ENCODE peak calls at places on chromosomes 1 and 21, in five cellular contexts. One of them, this sample, is unnamed.

GRCh38 chr1:205515781-205516253 is 11.3 kb downstream of the CDK18 start:
- DNase-seq in neuronal stem cell: no peak
- DNase-seq in H9: no peak
- DNase-seq in IMR-90: no peak
- DNase-seq in mesendoderm: peak
- DNase-seq in this sample: peak

GRCh38 chr21:29613021-29613420 is 314.3 kb downstream of the BACH1 start:
- DNase-seq in neuronal stem cell: no peak
- DNase-seq in IMR-90: peak
- DNase-seq in H9: no peak
- DNase-seq in mesendoderm: no peak
- DNase-seq in this sample: no peak

GRCh38 chr1:98049370-98050115 is 128.7 kb upstream of the DPYD start:
- DNase-seq in H9: peak
- DNase-seq in mesendoderm: peak
- DNase-seq in neuronal stem cell: no peak
- DNase-seq in IMR-90: peak
- DNase-seq in this sample: no peak

GRCh38 chr1:53696990-53697389 is 42.0 kb downstream of the GLIS1 start:
- DNase-seq in H9: no peak
- DNase-seq in neuronal stem cell: no peak
- DNase-seq in mesendoderm: no peak
- DNase-seq in IMR-90: no peak
- DNase-seq in this sample: no peak

GRCh38 chr1:223545325-223545724 is 120.2 kb downstream of the CAPN8 start:
- DNase-seq in H9: no peak
- DNase-seq in neuronal stem cell: no peak
- DNase-seq in IMR-90: no peak
- DNase-seq in mesendoderm: no peak
- DNase-seq in this sample: no peak

GRCh38 chr1:154775559-154776338 is 94.3 kb downstream of the KCNN3 start:
- DNase-seq in IMR-90: no peak
- DNase-seq in neuronal stem cell: no peak
- DNase-seq in H9: no peak
- DNase-seq in mesendoderm: no peak
- DNase-seq in this sample: no peak

GRCh38 chr1:217191441-217191840 is 439.4 kb downstream of the GPATCH2 start:
- DNase-seq in IMR-90: no peak
- DNase-seq in neuronal stem cell: no peak
- DNase-seq in mesendoderm: no peak
- DNase-seq in H9: no peak
- DNase-seq in this sample: no peak

GRCh38 chr1:53550201-53550741 is 91.1 kb downstream of the DMRTB1 start:
- DNase-seq in H9: no peak
- DNase-seq in neuronal stem cell: no peak
- DNase-seq in IMR-90: peak
- DNase-seq in mesendoderm: no peak
- DNase-seq in this sample: peak

GRCh38 chr1:163265547-163265946 is 56.2 kb upstream of the NUF2 start:
- DNase-seq in H9: no peak
- DNase-seq in neuronal stem cell: no peak
- DNase-seq in mesendoderm: no peak
- DNase-seq in IMR-90: no peak
- DNase-seq in this sample: no peak

GRCh38 chr1:96234299-96234698 is 487.3 kb upstream of the PTBP2 start:
- DNase-seq in IMR-90: peak
- DNase-seq in neuronal stem cell: no peak
- DNase-seq in mesendoderm: peak
- DNase-seq in H9: peak
- DNase-seq in this sample: peak

GRCh38 chr1:53294557-53294956 is 33.3 kb downstream of the LRP8 start:
- DNase-seq in mesendoderm: no peak
- DNase-seq in neuronal stem cell: no peak
- DNase-seq in H9: no peak
- DNase-seq in IMR-90: peak
- DNase-seq in this sample: peak

GRCh38 chr21:45607021-45607921 is 36.3 kb upstream of the PCBP3 start:
- DNase-seq in H9: peak
- DNase-seq in IMR-90: peak
- DNase-seq in mesendoderm: no peak
- DNase-seq in neuronal stem cell: no peak
- DNase-seq in this sample: no peak

GRCh38 chr1:38129971-38130370 is 83.4 kb upstream of the POU3F1 start:
- DNase-seq in IMR-90: peak
- DNase-seq in neuronal stem cell: no peak
- DNase-seq in mesendoderm: no peak
- DNase-seq in H9: no peak
- DNase-seq in this sample: no peak

GRCh38 chr1:8348777-8349472 is 31.0 kb downstream of the SLC45A1 start:
- DNase-seq in neuronal stem cell: peak
- DNase-seq in H9: peak
- DNase-seq in mesendoderm: peak
- DNase-seq in IMR-90: peak
- DNase-seq in this sample: peak

GRCh38 chr1:53642215-53642555 is 96.8 kb downstream of the GLIS1 start:
- DNase-seq in H9: no peak
- DNase-seq in neuronal stem cell: no peak
- DNase-seq in mesendoderm: no peak
- DNase-seq in IMR-90: no peak
- DNase-seq in this sample: no peak

GRCh38 chr1:229063154-229063553 is 207.8 kb upstream of the RAB4A start:
- DNase-seq in IMR-90: no peak
- DNase-seq in H9: no peak
- DNase-seq in neuronal stem cell: no peak
- DNase-seq in mesendoderm: no peak
- DNase-seq in this sample: no peak

DNA sequence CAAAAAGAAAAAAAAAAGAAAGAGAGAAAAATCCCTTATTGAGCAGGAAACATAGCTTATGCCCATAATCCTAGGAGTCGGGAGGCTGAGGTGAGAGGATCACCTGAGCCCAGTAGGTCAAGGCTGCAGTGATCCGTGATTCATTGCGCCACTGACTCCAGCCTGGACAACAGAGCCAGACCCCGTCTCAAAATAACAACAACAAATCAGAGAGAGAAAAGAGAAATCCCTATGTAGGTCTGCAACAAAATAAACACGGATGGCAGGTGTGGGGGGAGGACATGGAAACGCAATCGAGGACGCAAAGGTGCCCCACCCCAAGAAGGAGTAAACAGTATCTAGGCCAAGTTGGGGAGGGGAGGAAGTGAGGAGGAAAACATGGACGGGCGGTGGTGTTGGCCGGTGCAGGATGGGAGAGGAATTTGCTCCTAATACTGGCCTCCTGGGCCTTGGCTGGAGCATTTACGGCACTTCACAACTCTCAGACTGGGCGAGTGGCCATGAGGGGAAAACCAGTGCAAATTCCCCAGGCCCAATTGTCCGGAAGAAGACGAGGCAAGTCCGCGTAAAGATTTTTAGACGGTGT is 612 bp upstream of the CHTOP start:
- DNase-seq in mesendoderm: no peak
- DNase-seq in IMR-90: no peak
- DNase-seq in neuronal stem cell: no peak
- DNase-seq in H9: no peak
- DNase-seq in this sample: no peak
- H3K4me2 ChIP-seq in mesendoderm: peak
- H3K4me2 ChIP-seq in IMR-90: no peak
- H3K4me2 ChIP-seq in neuronal stem cell: no peak
- H3K4me2 ChIP-seq in H9: peak
- H3K4me2 ChIP-seq in this sample: peak

GRCh38 chr1:29420196-29420595 is 183.9 kb downstream of the PTPRU start:
- DNase-seq in H9: no peak
- DNase-seq in mesendoderm: no peak
- DNase-seq in IMR-90: no peak
- DNase-seq in neuronal stem cell: no peak
- DNase-seq in this sample: no peak
- H2BK5ac ChIP-seq in H9: no peak
- H2BK5ac ChIP-seq in mesendoderm: no peak
- H2BK5ac ChIP-seq in IMR-90: no peak
- H2BK5ac ChIP-seq in neuronal stem cell: no peak
- H2BK5ac ChIP-seq in this sample: no peak

DNA sequence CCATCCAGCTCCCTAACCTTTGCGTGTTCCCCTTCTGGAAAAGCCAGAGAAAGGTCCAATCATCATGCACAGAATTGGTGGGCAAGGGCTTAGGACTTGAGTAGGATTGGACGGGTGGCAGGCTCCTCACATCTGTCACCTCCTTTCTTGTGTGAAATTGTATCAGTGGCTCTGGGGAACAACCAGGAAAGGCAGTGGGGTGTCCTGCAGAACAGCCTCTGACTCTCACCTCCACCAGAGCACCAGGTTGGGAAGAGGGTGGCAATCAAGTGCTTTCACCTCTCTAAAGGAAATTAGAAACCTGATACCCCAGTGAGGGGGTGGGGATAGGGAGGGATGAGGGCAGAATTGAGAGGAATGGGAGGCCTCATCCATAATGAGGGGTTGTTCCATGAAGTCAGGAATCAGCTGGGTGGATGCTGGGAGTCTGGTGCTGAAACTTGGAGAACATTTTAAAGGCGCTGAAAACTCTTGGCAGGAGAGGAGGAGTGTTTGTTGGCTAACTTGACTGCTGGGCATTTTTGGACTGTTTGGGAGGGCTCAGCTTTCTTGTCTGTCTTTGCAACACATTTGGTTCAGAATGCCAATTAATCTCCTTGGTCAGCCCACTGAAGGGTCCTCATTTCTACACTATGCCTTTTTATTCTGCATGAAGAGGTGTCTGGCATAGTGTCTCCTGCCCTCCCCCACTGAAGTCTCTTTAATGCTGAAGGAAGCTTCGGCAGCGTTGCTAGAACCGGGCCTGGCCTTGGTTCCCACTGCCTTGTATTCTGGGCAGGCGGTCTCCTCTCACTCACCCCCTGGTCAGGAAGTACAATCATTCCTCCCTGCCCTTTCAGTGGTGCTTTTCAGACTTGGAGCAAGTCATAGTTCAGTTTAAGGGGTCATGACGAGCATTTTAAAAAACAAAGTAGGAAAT is 2.1 kb downstream of the PHGDH start:
- DNase-seq in IMR-90: peak
- DNase-seq in mesendoderm: peak
- DNase-seq in H9: peak
- DNase-seq in neuronal stem cell: peak
- DNase-seq in this sample: peak
- H3K4me2 ChIP-seq in IMR-90: peak
- H3K4me2 ChIP-seq in mesendoderm: peak
- H3K4me2 ChIP-seq in H9: peak
- H3K4me2 ChIP-seq in neuronal stem cell: peak
- H3K4me2 ChIP-seq in this sample: no peak

GRCh38 chr1:29455781-29456180 is 219.5 kb downstream of the PTPRU start:
- DNase-seq in neuronal stem cell: no peak
- DNase-seq in IMR-90: no peak
- DNase-seq in H9: no peak
- DNase-seq in mesendoderm: no peak
- DNase-seq in this sample: no peak

GRCh38 chr1:29452463-29453230 is 216.3 kb downstream of the PTPRU start:
- DNase-seq in mesendoderm: no peak
- DNase-seq in IMR-90: no peak
- DNase-seq in neuronal stem cell: no peak
- DNase-seq in H9: no peak
- DNase-seq in this sample: no peak

GRCh38 chr1:29454616-29455380 is 218.5 kb downstream of the PTPRU start:
- DNase-seq in neuronal stem cell: no peak
- DNase-seq in IMR-90: no peak
- DNase-seq in H9: no peak
- DNase-seq in mesendoderm: no peak
- DNase-seq in this sample: no peak

GRCh38 chr1:29456685-29457084 is 220.4 kb downstream of the PTPRU start:
- DNase-seq in IMR-90: no peak
- DNase-seq in mesendoderm: no peak
- DNase-seq in neuronal stem cell: no peak
- DNase-seq in H9: no peak
- DNase-seq in this sample: no peak

GRCh38 chr1:29453502-29454240 is 217.3 kb downstream of the PTPRU start:
- DNase-seq in IMR-90: peak
- DNase-seq in mesendoderm: peak
- DNase-seq in H9: peak
- DNase-seq in neuronal stem cell: peak
- DNase-seq in this sample: peak
- H2BK5ac ChIP-seq in IMR-90: no peak
- H2BK5ac ChIP-seq in mesendoderm: no peak
- H2BK5ac ChIP-seq in H9: no peak
- H2BK5ac ChIP-seq in neuronal stem cell: no peak
- H2BK5ac ChIP-seq in this sample: no peak

DNA sequence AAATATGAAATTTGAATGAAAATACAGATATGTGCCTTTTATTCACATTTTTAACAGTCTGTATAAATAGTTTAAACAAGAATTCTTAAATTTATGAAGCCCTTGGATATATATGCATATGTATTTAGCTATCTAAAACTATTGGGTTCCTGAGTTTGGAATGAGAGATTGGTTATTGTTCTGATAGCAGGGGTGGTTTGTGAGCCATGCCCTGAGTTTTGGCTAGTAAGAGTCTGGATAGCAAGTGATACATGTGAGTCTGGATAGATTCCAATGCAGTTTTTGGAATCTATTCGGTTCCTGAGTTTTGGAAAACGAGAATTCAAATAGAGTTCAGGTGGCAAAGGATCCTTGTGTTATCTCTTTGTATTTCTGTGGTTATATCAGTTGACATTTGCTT is 2.8 kb downstream of the MAN1A2 start:
- DNase-seq in H9: no peak
- DNase-seq in neuronal stem cell: no peak
- DNase-seq in IMR-90: peak
- DNase-seq in mesendoderm: no peak
- DNase-seq in this sample: no peak
- H3K4me2 ChIP-seq in H9: no peak
- H3K4me2 ChIP-seq in neuronal stem cell: no peak
- H3K4me2 ChIP-seq in IMR-90: peak
- H3K4me2 ChIP-seq in mesendoderm: no peak
- H3K4me2 ChIP-seq in this sample: peak